ENCODE peak calls at places on chromosomes 16 and 17, in seven cellular contexts. B is GM13977; E is activated CD8-positive, alpha-beta memory T cell treated with anti-CD3 and anti-CD28 coated beads for 48 hours; T is LoVo; F is AG09309; R is H54; Z is CD8-positive, alpha-beta T cell. M is an unnamed sample.

GRCh38 chr17:27473748-27474609 is 17.7 kb downstream of the KSR1 start:
- DNase-seq in B (peak), E (no peak), T (no peak), F (no peak), R (no peak), Z (peak), M (peak)

GRCh38 chr16:20851601-20852000 is 45.3 kb downstream of the REXO5 start:
- DNase-seq in B (no peak), E (no peak), T (peak), F (peak), R (peak), Z (no peak), M (no peak)

GRCh38 chr17:8003594-8004181 is 1.3 kb downstream of the GUCY2D start:
- DNase-seq in B (no peak), E (no peak), T (no peak), F (no peak), R (no peak), Z (no peak), M (no peak)

GRCh38 chr17:71252446-71252845 is 868.4 kb upstream of the SOX9 start:
- DNase-seq in B (no peak), E (no peak), T (no peak), F (no peak), R (no peak), Z (no peak), M (no peak)

GRCh38 chr17:46810837-46811236 is 7.7 kb downstream of the WNT3 start:
- DNase-seq in B (no peak), E (no peak), T (no peak), F (no peak), R (no peak), Z (no peak), M (no peak)

GRCh38 chr16:87470332-87470731 is 22.5 kb downstream of the ZCCHC14 start:
- DNase-seq in B (no peak), E (no peak), T (no peak), F (no peak), R (no peak), Z (no peak), M (no peak)

GRCh38 chr16:53458623-53459022 is 24.4 kb downstream of the RBL2 start:
- DNase-seq in B (no peak), E (no peak), T (no peak), F (no peak), R (no peak), Z (no peak), M (no peak)

GRCh38 chr16:58022601-58023371 is 2.8 kb upstream of the MMP15 start:
- DNase-seq in B (no peak), E (no peak), T (no peak), F (peak), R (peak), Z (no peak), M (no peak)

GRCh38 chr17:27496501-27496943 is 40.3 kb downstream of the KSR1 start:
- DNase-seq in B (no peak), E (no peak), T (no peak), F (no peak), R (no peak), Z (no peak), M (no peak)

GRCh38 chr16:24683250-24683649 is 46.2 kb upstream of the TNRC6A start:
- DNase-seq in B (no peak), E (no peak), T (no peak), F (no peak), R (no peak), Z (no peak), M (no peak)

GRCh38 chr17:66465701-66466100 is 163.3 kb downstream of the PRKCA start:
- DNase-seq in B (no peak), E (no peak), T (no peak), F (no peak), R (no peak), Z (no peak), M (no peak)

GRCh38 chr17:43367588-43368242 is 31.1 kb upstream of the ARL4D start:
- DNase-seq in B (peak), E (no peak), T (peak), F (peak), R (peak), Z (no peak), M (no peak)

GRCh38 chr16:11407047-11407982 is 62.1 kb downstream of the RMI2 start:
- DNase-seq in B (peak), E (peak), T (peak), F (peak), R (peak), Z (peak), M (peak)

GRCh38 chr17:1967092-1967662 is 58.0 kb downstream of the RTN4RL1 start:
- DNase-seq in B (peak), E (no peak), T (no peak), F (no peak), R (no peak), Z (no peak), M (no peak)

GRCh38 chr16:48879173-48879926 is 269.4 kb upstream of the N4BP1 start:
- DNase-seq in B (no peak), E (no peak), T (no peak), F (no peak), R (no peak), Z (no peak), M (no peak)

GRCh38 chr17:9217151-9218067 is 196.1 kb downstream of the NTN1 start:
- DNase-seq in B (no peak), E (no peak), T (peak), F (peak), R (no peak), Z (no peak), M (no peak)

GRCh38 chr17:13513039-13513405 is 88.7 kb downstream of the HS3ST3A1 start:
- DNase-seq in B (no peak), E (no peak), T (no peak), F (no peak), R (no peak), Z (no peak), M (no peak)

GRCh38 chr17:32118835-32119234 is 23.5 kb upstream of the RHOT1 start:
- DNase-seq in B (no peak), E (no peak), T (no peak), F (no peak), R (no peak), Z (no peak), M (no peak)

GRCh38 chr17:46771601-46772012 is 46.9 kb downstream of the WNT3 start:
- DNase-seq in B (peak), E (no peak), T (peak), F (no peak), R (peak), Z (no peak), M (no peak)

GRCh38 chr16:1093284-1094123 is 2.5 kb downstream of the C1QTNF8 start:
- DNase-seq in B (no peak), E (no peak), T (peak), F (no peak), R (no peak), Z (no peak), M (no peak)

GRCh38 chr16:85461814-85462404 is 151.2 kb upstream of the GSE1 start:
- DNase-seq in B (no peak), E (no peak), T (no peak), F (no peak), R (peak), Z (no peak), M (no peak)

GRCh38 chr16:23668225-23668624 is 10.5 kb upstream of the PLK1 start:
- DNase-seq in B (no peak), E (no peak), T (no peak), F (no peak), R (no peak), Z (no peak), M (no peak)

GRCh38 chr17:44137891-44138709 is 3.6 kb upstream of the HROB start:
- DNase-seq in B (peak), E (peak), T (peak), F (peak), R (peak), Z (no peak), M (no peak)

GRCh38 chr17:40355123-40355803 is 9.3 kb downstream of the GJD3 start:
- DNase-seq in B (peak), E (peak), T (no peak), F (no peak), R (peak), Z (peak), M (peak)

GRCh38 chr16:70749681-70750601 is 51.0 kb downstream of the VAC14 start:
- DNase-seq in B (no peak), E (no peak), T (no peak), F (no peak), R (no peak), Z (no peak), M (no peak)

GRCh38 chr17:79620207-79621038 is 9.6 kb upstream of the RBFOX3 start:
- DNase-seq in B (no peak), E (no peak), T (no peak), F (no peak), R (no peak), Z (no peak), M (no peak)

GRCh38 chr17:50507871-50508572 is at the start of gene MYCBPAP:
- DNase-seq in B (peak), E (peak), T (peak), F (no peak), R (no peak), Z (peak), M (peak)

GRCh38 chr16:15521758-15522509 is 87.5 kb downstream of the BMERB1 start:
- DNase-seq in B (no peak), E (no peak), T (no peak), F (no peak), R (no peak), Z (no peak), M (no peak)

GRCh38 chr17:6796887-6797490 is 21.0 kb downstream of the FBXO39 start:
- DNase-seq in B (no peak), E (no peak), T (no peak), F (peak), R (no peak), Z (no peak), M (no peak)

M was measured in natural killer cell.